ENCODE peak calls at places on chromosomes 1 and 21, in seven cellular contexts. One of them, this sample, is unnamed.

GRCh38 chr1:229383188-229383587 is 40.3 kb upstream of the CCSAP start:
- DNase-seq in CD4-positive, alpha-beta memory T cell: no peak
- DNase-seq in right lobe of liver: no peak
- DNase-seq in thyroid gland: no peak
- DNase-seq in endodermal cell: no peak
- DNase-seq in uterus: no peak
- DNase-seq in CD8-positive, alpha-beta memory T cell: no peak
- DNase-seq in this sample: no peak

GRCh38 chr1:244601336-244601735 is 51.6 kb upstream of the DESI2 start:
- DNase-seq in CD4-positive, alpha-beta memory T cell: no peak
- DNase-seq in right lobe of liver: no peak
- DNase-seq in endodermal cell: no peak
- DNase-seq in thyroid gland: no peak
- DNase-seq in CD8-positive, alpha-beta memory T cell: no peak
- DNase-seq in uterus: no peak
- DNase-seq in this sample: no peak

GRCh38 chr1:161333166-161333565 is 19.0 kb downstream of the SDHC start:
- DNase-seq in right lobe of liver: no peak
- DNase-seq in uterus: no peak
- DNase-seq in thyroid gland: no peak
- DNase-seq in CD8-positive, alpha-beta memory T cell: no peak
- DNase-seq in endodermal cell: no peak
- DNase-seq in CD4-positive, alpha-beta memory T cell: no peak
- DNase-seq in this sample: no peak

GRCh38 chr1:56968878-56969495 is 3.2 kb upstream of the C8B start:
- DNase-seq in right lobe of liver: no peak
- DNase-seq in CD8-positive, alpha-beta memory T cell: no peak
- DNase-seq in uterus: no peak
- DNase-seq in thyroid gland: no peak
- DNase-seq in CD4-positive, alpha-beta memory T cell: no peak
- DNase-seq in endodermal cell: no peak
- DNase-seq in this sample: no peak

GRCh38 chr1:112092656-112093371 is 103.3 kb upstream of the KCND3 start:
- DNase-seq in right lobe of liver: no peak
- DNase-seq in thyroid gland: no peak
- DNase-seq in uterus: no peak
- DNase-seq in CD4-positive, alpha-beta memory T cell: no peak
- DNase-seq in endodermal cell: peak; percentile 66
- DNase-seq in CD8-positive, alpha-beta memory T cell: no peak
- DNase-seq in this sample: no peak

GRCh38 chr1:38451541-38451993 is 405.0 kb upstream of the POU3F1 start:
- DNase-seq in uterus: no peak
- DNase-seq in thyroid gland: no peak
- DNase-seq in CD4-positive, alpha-beta memory T cell: no peak
- DNase-seq in CD8-positive, alpha-beta memory T cell: no peak
- DNase-seq in right lobe of liver: no peak
- DNase-seq in endodermal cell: peak; percentile 83
- DNase-seq in this sample: no peak

GRCh38 chr1:226095286-226095685 is 32.8 kb downstream of the H3-3A start:
- DNase-seq in CD8-positive, alpha-beta memory T cell: no peak
- DNase-seq in CD4-positive, alpha-beta memory T cell: no peak
- DNase-seq in endodermal cell: no peak
- DNase-seq in right lobe of liver: no peak
- DNase-seq in uterus: no peak
- DNase-seq in thyroid gland: no peak
- DNase-seq in this sample: no peak

GRCh38 chr1:48741380-48741779 is 35.3 kb downstream of the BEND5 start:
- DNase-seq in thyroid gland: no peak
- DNase-seq in CD8-positive, alpha-beta memory T cell: no peak
- DNase-seq in right lobe of liver: no peak
- DNase-seq in CD4-positive, alpha-beta memory T cell: no peak
- DNase-seq in endodermal cell: no peak
- DNase-seq in uterus: no peak
- DNase-seq in this sample: no peak

GRCh38 chr21:41803316-41803715 is 36.5 kb upstream of the RIPK4 start:
- DNase-seq in CD4-positive, alpha-beta memory T cell: no peak
- DNase-seq in right lobe of liver: no peak
- DNase-seq in endodermal cell: no peak
- DNase-seq in CD8-positive, alpha-beta memory T cell: no peak
- DNase-seq in uterus: no peak
- DNase-seq in thyroid gland: no peak
- DNase-seq in this sample: no peak

GRCh38 chr1:185284533-185285244 is 32.4 kb downstream of the IVNS1ABP start:
- DNase-seq in endodermal cell: no peak
- DNase-seq in thyroid gland: no peak
- DNase-seq in CD4-positive, alpha-beta memory T cell: no peak
- DNase-seq in right lobe of liver: no peak
- DNase-seq in uterus: no peak
- DNase-seq in CD8-positive, alpha-beta memory T cell: no peak
- DNase-seq in this sample: no peak

GRCh38 chr1:220137006-220137794 is 43.3 kb downstream of the IARS2 start:
- DNase-seq in right lobe of liver: no peak
- DNase-seq in endodermal cell: no peak
- DNase-seq in CD8-positive, alpha-beta memory T cell: peak; percentile 18
- DNase-seq in uterus: no peak
- DNase-seq in thyroid gland: no peak
- DNase-seq in CD4-positive, alpha-beta memory T cell: peak; percentile 72
- DNase-seq in this sample: no peak

GRCh38 chr1:39866767-39867166 is 16.5 kb downstream of the TRIT1 start:
- DNase-seq in CD8-positive, alpha-beta memory T cell: no peak
- DNase-seq in right lobe of liver: no peak
- DNase-seq in thyroid gland: no peak
- DNase-seq in endodermal cell: peak; percentile 1
- DNase-seq in CD4-positive, alpha-beta memory T cell: no peak
- DNase-seq in uterus: no peak
- DNase-seq in this sample: no peak

GRCh38 chr1:156705321-156705917 is at the start of gene CRABP2:
- DNase-seq in CD4-positive, alpha-beta memory T cell: no peak
- DNase-seq in uterus: peak; percentile 51
- DNase-seq in CD8-positive, alpha-beta memory T cell: no peak
- DNase-seq in endodermal cell: no peak
- DNase-seq in right lobe of liver: no peak
- DNase-seq in thyroid gland: peak; percentile 44
- DNase-seq in this sample: no peak

GRCh38 chr1:58943776-58944175 is 159.9 kb upstream of the JUN start:
- DNase-seq in CD4-positive, alpha-beta memory T cell: no peak
- DNase-seq in CD8-positive, alpha-beta memory T cell: no peak
- DNase-seq in right lobe of liver: no peak
- DNase-seq in endodermal cell: no peak
- DNase-seq in uterus: no peak
- DNase-seq in thyroid gland: no peak
- DNase-seq in this sample: no peak

GRCh38 chr1:175132456-175132855 is 60.1 kb downstream of the KIAA0040 start:
- DNase-seq in uterus: no peak
- DNase-seq in endodermal cell: peak; percentile 26
- DNase-seq in CD8-positive, alpha-beta memory T cell: no peak
- DNase-seq in CD4-positive, alpha-beta memory T cell: no peak
- DNase-seq in thyroid gland: no peak
- DNase-seq in right lobe of liver: no peak
- DNase-seq in this sample: no peak

GRCh38 chr1:10969267-10969970 is 43.0 kb upstream of the TARDBP start:
- DNase-seq in uterus: no peak
- DNase-seq in CD4-positive, alpha-beta memory T cell: no peak
- DNase-seq in CD8-positive, alpha-beta memory T cell: no peak
- DNase-seq in right lobe of liver: no peak
- DNase-seq in endodermal cell: peak; percentile 78
- DNase-seq in thyroid gland: no peak
- DNase-seq in this sample: no peak

GRCh38 chr1:159065106-159065505 is 11.5 kb downstream of the AIM2 start:
- DNase-seq in uterus: no peak
- DNase-seq in right lobe of liver: no peak
- DNase-seq in CD4-positive, alpha-beta memory T cell: no peak
- DNase-seq in thyroid gland: no peak
- DNase-seq in CD8-positive, alpha-beta memory T cell: no peak
- DNase-seq in endodermal cell: no peak
- DNase-seq in this sample: no peak

GRCh38 chr1:26531651-26532131 is 2.1 kb downstream of the RPS6KA1 start:
- DNase-seq in endodermal cell: no peak
- DNase-seq in CD8-positive, alpha-beta memory T cell: no peak
- DNase-seq in CD4-positive, alpha-beta memory T cell: no peak
- DNase-seq in right lobe of liver: peak; percentile 73
- DNase-seq in uterus: no peak
- DNase-seq in thyroid gland: peak; percentile 79
- DNase-seq in this sample: no peak

GRCh38 chr1:15734296-15734695 is 1.8 kb upstream of the SLC25A34 start:
- DNase-seq in uterus: no peak
- DNase-seq in CD4-positive, alpha-beta memory T cell: no peak
- DNase-seq in CD8-positive, alpha-beta memory T cell: no peak
- DNase-seq in right lobe of liver: no peak
- DNase-seq in endodermal cell: no peak
- DNase-seq in thyroid gland: no peak
- DNase-seq in this sample: no peak

GRCh38 chr1:30746212-30747027 is 11.2 kb downstream of the LAPTM5 start:
- DNase-seq in CD4-positive, alpha-beta memory T cell: no peak
- DNase-seq in uterus: no peak
- DNase-seq in endodermal cell: no peak
- DNase-seq in thyroid gland: no peak
- DNase-seq in right lobe of liver: no peak
- DNase-seq in CD8-positive, alpha-beta memory T cell: no peak
- DNase-seq in this sample: no peak

GRCh38 chr1:109542657-109543056 is 3.0 kb downstream of the GPR61 start:
- DNase-seq in endodermal cell: no peak
- DNase-seq in CD4-positive, alpha-beta memory T cell: no peak
- DNase-seq in right lobe of liver: no peak
- DNase-seq in CD8-positive, alpha-beta memory T cell: no peak
- DNase-seq in uterus: no peak
- DNase-seq in thyroid gland: no peak
- DNase-seq in this sample: no peak

GRCh38 chr21:17466166-17466565 is 46.7 kb upstream of the CXADR start:
- DNase-seq in CD8-positive, alpha-beta memory T cell: no peak
- DNase-seq in thyroid gland: no peak
- DNase-seq in endodermal cell: no peak
- DNase-seq in uterus: no peak
- DNase-seq in right lobe of liver: no peak
- DNase-seq in CD4-positive, alpha-beta memory T cell: no peak
- DNase-seq in this sample: no peak

GRCh38 chr21:29230541-29231275 is 68.0 kb upstream of the BACH1 start:
- DNase-seq in CD4-positive, alpha-beta memory T cell: no peak
- DNase-seq in right lobe of liver: no peak
- DNase-seq in endodermal cell: no peak
- DNase-seq in CD8-positive, alpha-beta memory T cell: no peak
- DNase-seq in uterus: no peak
- DNase-seq in thyroid gland: no peak
- DNase-seq in this sample: no peak

GRCh38 chr1:21302747-21303715 is 12.8 kb upstream of the ECE1 start:
- DNase-seq in uterus: no peak
- DNase-seq in CD4-positive, alpha-beta memory T cell: no peak
- DNase-seq in endodermal cell: peak; percentile 49
- DNase-seq in thyroid gland: peak; percentile 80
- DNase-seq in CD8-positive, alpha-beta memory T cell: no peak
- DNase-seq in right lobe of liver: no peak
- DNase-seq in this sample: no peak

GRCh38 chr1:34166191-34167090 is 1.4 kb upstream of the CSMD2 start:
- DNase-seq in CD8-positive, alpha-beta memory T cell: no peak
- DNase-seq in uterus: no peak
- DNase-seq in right lobe of liver: no peak
- DNase-seq in thyroid gland: no peak
- DNase-seq in endodermal cell: peak; percentile 89
- DNase-seq in CD4-positive, alpha-beta memory T cell: no peak
- DNase-seq in this sample: no peak

GRCh38 chr1:34164510-34165381 is at the start of gene CSMD2:
- DNase-seq in CD8-positive, alpha-beta memory T cell: no peak
- DNase-seq in thyroid gland: no peak
- DNase-seq in CD4-positive, alpha-beta memory T cell: no peak
- DNase-seq in uterus: no peak
- DNase-seq in right lobe of liver: no peak
- DNase-seq in endodermal cell: peak; percentile 88
- DNase-seq in this sample: no peak

GRCh38 chr1:34167091-34167788 is 2.2 kb upstream of the CSMD2 start:
- DNase-seq in CD4-positive, alpha-beta memory T cell: no peak
- DNase-seq in CD8-positive, alpha-beta memory T cell: no peak
- DNase-seq in endodermal cell: peak; percentile 61
- DNase-seq in uterus: no peak
- DNase-seq in thyroid gland: no peak
- DNase-seq in right lobe of liver: no peak
- DNase-seq in this sample: no peak

GRCh38 chr1:34163792-34164509 is 1.1 kb downstream of the CSMD2 start:
- DNase-seq in CD8-positive, alpha-beta memory T cell: no peak
- DNase-seq in uterus: no peak
- DNase-seq in thyroid gland: no peak
- DNase-seq in CD4-positive, alpha-beta memory T cell: no peak
- DNase-seq in endodermal cell: peak; percentile 76
- DNase-seq in right lobe of liver: no peak
- DNase-seq in this sample: no peak

GRCh38 chr1:34165422-34165921 is 442 bp upstream of the CSMD2 start:
- DNase-seq in right lobe of liver: no peak
- DNase-seq in endodermal cell: peak; percentile 72
- DNase-seq in CD4-positive, alpha-beta memory T cell: no peak
- DNase-seq in CD8-positive, alpha-beta memory T cell: no peak
- DNase-seq in thyroid gland: no peak
- DNase-seq in uterus: no peak
- DNase-seq in this sample: no peak
- H3K4me3 ChIP-seq in right lobe of liver: no peak overlapping the region
- H3K4me3 ChIP-seq in endodermal cell: peak overlapping the region; percentile 63
- H3K4me3 ChIP-seq in CD4-positive, alpha-beta memory T cell: no peak overlapping the region
- H3K4me3 ChIP-seq in CD8-positive, alpha-beta memory T cell: no peak overlapping the region
- H3K4me3 ChIP-seq in thyroid gland: no peak overlapping the region
- H3K4me3 ChIP-seq in uterus: no peak overlapping the region
- H3K4me3 ChIP-seq in this sample: peak overlapping the region; percentile 70

GRCh38 chr1:228297822-228298221 is 90.0 kb downstream of the OBSCN start:
- DNase-seq in CD8-positive, alpha-beta memory T cell: no peak
- DNase-seq in endodermal cell: no peak
- DNase-seq in CD4-positive, alpha-beta memory T cell: no peak
- DNase-seq in thyroid gland: peak; percentile 32
- DNase-seq in uterus: no peak
- DNase-seq in right lobe of liver: no peak
- DNase-seq in this sample: no peak
- H3K9me3 ChIP-seq in CD8-positive, alpha-beta memory T cell: no peaks in the 10 kb centered on the region
- H3K9me3 ChIP-seq in endodermal cell: peaks cover 67% of the 10 kb centered on the region
- H3K9me3 ChIP-seq in CD4-positive, alpha-beta memory T cell: no peaks in the 10 kb centered on the region
- H3K9me3 ChIP-seq in thyroid gland: no peaks in the 10 kb centered on the region
- H3K9me3 ChIP-seq in uterus: peaks cover 11% of the 10 kb centered on the region
- H3K9me3 ChIP-seq in right lobe of liver: no peaks in the 10 kb centered on the region
- H3K9me3 ChIP-seq in this sample: peaks cover 1% of the 10 kb centered on the region

GRCh38 chr1:224375059-224375458 is 18.4 kb downstream of the CNIH4 start:
- DNase-seq in uterus: no peak
- DNase-seq in CD4-positive, alpha-beta memory T cell: no peak
- DNase-seq in CD8-positive, alpha-beta memory T cell: no peak
- DNase-seq in right lobe of liver: no peak
- DNase-seq in thyroid gland: no peak
- DNase-seq in endodermal cell: no peak
- DNase-seq in this sample: no peak
- H3K4me3 ChIP-seq in uterus: no peak overlapping the region
- H3K4me3 ChIP-seq in CD4-positive, alpha-beta memory T cell: no peak overlapping the region
- H3K4me3 ChIP-seq in CD8-positive, alpha-beta memory T cell: no peak overlapping the region
- H3K4me3 ChIP-seq in right lobe of liver: no peak overlapping the region
- H3K4me3 ChIP-seq in thyroid gland: no peak overlapping the region
- H3K4me3 ChIP-seq in endodermal cell: no peak overlapping the region
- H3K4me3 ChIP-seq in this sample: no peak overlapping the region

GRCh38 chr1:79929356-79929755 is 922.8 kb upstream of the ADGRL4 start:
- DNase-seq in right lobe of liver: no peak
- DNase-seq in CD8-positive, alpha-beta memory T cell: no peak
- DNase-seq in uterus: no peak
- DNase-seq in thyroid gland: no peak
- DNase-seq in endodermal cell: no peak
- DNase-seq in CD4-positive, alpha-beta memory T cell: no peak
- DNase-seq in this sample: no peak

DNA sequence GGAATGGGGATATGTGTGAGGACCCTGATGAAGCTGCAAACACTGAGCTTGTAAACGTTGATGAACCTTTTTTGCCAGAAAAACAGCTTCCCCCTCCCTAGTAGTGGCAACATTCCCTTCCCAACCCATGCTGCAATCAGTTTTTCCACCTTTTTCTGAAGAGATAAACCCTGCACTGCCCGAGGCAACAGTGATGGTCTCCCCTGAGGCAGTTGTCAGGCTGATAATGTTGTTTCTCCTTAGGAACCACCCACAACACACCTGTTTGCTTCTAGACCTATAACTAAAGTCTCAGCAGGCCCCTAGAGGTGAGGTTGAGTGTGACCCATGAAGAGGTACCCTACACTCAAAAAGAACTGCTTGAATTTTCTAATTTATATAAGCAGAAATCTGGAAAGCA is 922.4 kb upstream of the ADGRL4 start:
- DNase-seq in thyroid gland: no peak
- DNase-seq in uterus: no peak
- DNase-seq in right lobe of liver: no peak
- DNase-seq in endodermal cell: no peak
- DNase-seq in CD4-positive, alpha-beta memory T cell: no peak
- DNase-seq in CD8-positive, alpha-beta memory T cell: no peak
- DNase-seq in this sample: no peak
- H3K9me3 ChIP-seq in thyroid gland: no peaks in the 10 kb centered on the region
- H3K9me3 ChIP-seq in uterus: no peaks in the 10 kb centered on the region
- H3K9me3 ChIP-seq in right lobe of liver: no peaks in the 10 kb centered on the region
- H3K9me3 ChIP-seq in endodermal cell: peaks cover 8% of the 10 kb centered on the region
- H3K9me3 ChIP-seq in CD4-positive, alpha-beta memory T cell: no peaks in the 10 kb centered on the region
- H3K9me3 ChIP-seq in CD8-positive, alpha-beta memory T cell: no peaks in the 10 kb centered on the region
- H3K9me3 ChIP-seq in this sample: no peaks in the 10 kb centered on the region